ENCODE peak calls at places on chromosomes 2 and 18, in four cellular contexts. Y, J, E and Q are unnamed samples.

GRCh38 chr2:61177727-61178549 is 15.9 kb downstream of the C2orf74 start:
- DNase-seq in Y (peak), E (peak), J (peak), Q (peak)

GRCh38 chr18:60556326-60556725 is 183.8 kb upstream of the MC4R start:
- DNase-seq in E (no peak), Y (no peak), J (no peak), Q (no peak)

GRCh38 chr2:58851598-58851997 is 610.5 kb upstream of the FANCL start:
- DNase-seq in J (no peak), E (no peak), Y (no peak), Q (no peak)

GRCh38 chr2:64750001-64750816 is 96.5 kb upstream of the SERTAD2 start:
- DNase-seq in E (peak), Y (peak), J (peak), Q (peak)

GRCh38 chr2:226692521-226693126 is 107.0 kb downstream of the IRS1 start:
- DNase-seq in E (no peak), J (no peak), Y (no peak), Q (no peak)

GRCh38 chr2:200862532-200863000 is 1.9 kb downstream of the CLK1 start:
- DNase-seq in Y (no peak), J (peak), E (no peak), Q (peak)

GRCh38 chr2:218812096-218812815 is 19.3 kb downstream of the PRKAG3 start:
- DNase-seq in Y (no peak), J (no peak), E (no peak), Q (no peak)

GRCh38 chr2:182186132-182186735 is 200.6 kb downstream of the PPP1R1C start:
- DNase-seq in E (no peak), J (peak), Y (no peak), Q (peak)

GRCh38 chr18:39701071-39701783 is 2135.6 kb upstream of the CELF4 start:
- DNase-seq in J (peak), E (no peak), Y (no peak), Q (peak)

GRCh38 chr18:57433492-57434176 is 1.5 kb upstream of the ONECUT2 start:
- DNase-seq in J (no peak), Y (no peak), E (no peak), Q (peak)

GRCh38 chr2:56313541-56313940 is 129.8 kb downstream of the CCDC85A start:
- DNase-seq in Y (no peak), E (no peak), J (no peak), Q (peak)

GRCh38 chr2:19883486-19883885 is 18.3 kb downstream of the TTC32 start:
- DNase-seq in Y (no peak), J (no peak), E (no peak), Q (no peak)

GRCh38 chr2:99691931-99692330 is 202.1 kb upstream of the REV1 start:
- DNase-seq in E (no peak), J (no peak), Y (no peak), Q (no peak)

GRCh38 chr2:236677368-236677767 is 107.7 kb downstream of the ACKR3 start:
- DNase-seq in J (no peak), E (peak), Y (no peak), Q (no peak)

GRCh38 chr18:59724116-59724515 is 26.9 kb upstream of the CCBE1 start:
- DNase-seq in J (no peak), Y (no peak), E (no peak), Q (no peak)

GRCh38 chr2:198374375-198375072 is 570.1 kb downstream of the PLCL1 start:
- DNase-seq in J (peak), Y (peak), E (peak), Q (peak)

GRCh38 chr2:233115761-233116160 is 55.6 kb downstream of the INPP5D start:
- DNase-seq in J (no peak), E (no peak), Y (no peak), Q (no peak)

GRCh38 chr2:19677215-19677777 is 224.5 kb downstream of the TTC32 start:
- DNase-seq in J (no peak), E (no peak), Y (no peak), Q (no peak)

GRCh38 chr2:31213883-31214637 is 3.3 kb downstream of the CAPN14 start:
- DNase-seq in Y (no peak), E (no peak), J (no peak), Q (no peak)

GRCh38 chr2:206584323-206585116 is 57.8 kb upstream of the FAM237A start:
- DNase-seq in J (no peak), E (no peak), Y (no peak), Q (peak)

GRCh38 chr2:10139536-10139935 is 17.0 kb downstream of the RRM2 start:
- DNase-seq in J (no peak), Y (no peak), E (no peak), Q (no peak)

GRCh38 chr2:10009811-10010781 is 33.3 kb upstream of the KLF11 start:
- DNase-seq in E (no peak), Y (no peak), J (peak), Q (no peak)

GRCh38 chr2:23801396-23801795 is 125.5 kb downstream of the ATAD2B start:
- DNase-seq in Y (no peak), E (no peak), J (peak), Q (no peak)

GRCh38 chr2:176178271-176178806 is 10.1 kb upstream of the HOXD1 start:
- DNase-seq in J (no peak), Y (peak), E (peak), Q (peak)

GRCh38 chr2:20225294-20226151 is 593 bp upstream of the SDC1 start:
- DNase-seq in Y (peak), E (peak), J (peak), Q (peak)

GRCh38 chr18:58227361-58227930 is 183.4 kb downstream of the NEDD4L start:
- DNase-seq in E (no peak), J (no peak), Y (no peak), Q (no peak)

GRCh38 chr2:13289310-13289709 is 572.6 kb downstream of the TRIB2 start:
- DNase-seq in Y (no peak), E (no peak), J (no peak), Q (no peak)

GRCh38 chr2:26805241-26805676 is 19.4 kb downstream of the CENPA start:
- DNase-seq in Y (no peak), J (peak), E (no peak), Q (no peak)

DNA sequence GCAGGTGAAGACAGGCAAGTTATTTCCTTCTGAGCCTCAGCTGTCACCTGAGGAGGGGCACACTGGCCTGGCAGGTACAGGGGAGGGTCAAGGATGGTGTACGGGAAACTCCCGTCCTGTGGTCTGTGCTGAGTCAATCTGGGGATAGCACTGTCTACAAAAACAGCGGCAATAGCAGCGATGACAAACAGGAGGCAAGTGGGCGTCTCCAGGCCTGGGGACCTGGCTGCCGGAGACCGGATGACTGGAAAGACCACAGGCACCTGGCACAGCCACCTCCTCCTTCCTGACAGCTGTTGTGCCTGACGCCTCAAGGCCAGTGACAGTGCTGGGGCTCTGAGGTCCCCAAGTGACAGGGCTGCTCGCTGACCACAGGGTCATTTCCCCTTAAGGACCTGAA is 202.1 kb upstream of the HS6ST1 start:
- DNase-seq in J (no peak), Y (no peak), E (no peak), Q (no peak)
- H3K56ac ChIP-seq in J (no peak), Y (no peak), E (no peak), Q (no peak)

GRCh38 chr2:121128741-121129659 is 156.0 kb downstream of the TFCP2L1 start:
- DNase-seq in Y (peak), J (no peak), E (peak), Q (peak)
- H2BK5ac ChIP-seq in Y (no peak), J (no peak), E (no peak), Q (no peak)

DNA sequence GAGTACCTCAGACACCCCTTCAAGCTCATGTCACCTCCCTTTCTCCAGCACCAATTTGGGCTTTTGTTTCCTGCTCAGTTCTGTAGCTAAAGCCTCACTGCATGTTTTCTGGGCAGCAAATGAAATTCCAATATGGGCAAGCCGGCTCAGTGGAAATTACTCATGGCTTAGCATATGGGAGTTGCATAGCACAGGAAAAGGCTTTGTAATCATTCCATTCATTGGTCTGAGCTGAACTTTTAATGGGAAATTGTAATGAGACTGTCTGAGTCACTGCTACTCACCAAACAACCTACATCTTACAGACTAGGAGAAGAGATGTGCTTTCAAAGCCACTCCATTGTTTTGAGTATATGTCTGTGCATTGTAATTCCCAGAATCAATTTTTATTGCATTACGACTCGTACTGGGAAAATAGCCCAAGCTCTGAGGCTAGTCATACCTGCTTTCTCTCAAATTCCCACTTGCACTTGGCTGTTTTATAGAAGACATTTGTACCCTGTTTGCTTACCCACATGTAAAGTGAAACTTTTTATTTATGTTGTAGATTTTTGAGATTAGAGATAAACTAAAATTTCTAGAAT is 139.5 kb upstream of the LRATD1 start:
- DNase-seq in Y (no peak), J (peak), E (no peak), Q (peak)
- H3K56ac ChIP-seq in Y (no peak), J (no peak), E (no peak), Q (no peak)

DNA sequence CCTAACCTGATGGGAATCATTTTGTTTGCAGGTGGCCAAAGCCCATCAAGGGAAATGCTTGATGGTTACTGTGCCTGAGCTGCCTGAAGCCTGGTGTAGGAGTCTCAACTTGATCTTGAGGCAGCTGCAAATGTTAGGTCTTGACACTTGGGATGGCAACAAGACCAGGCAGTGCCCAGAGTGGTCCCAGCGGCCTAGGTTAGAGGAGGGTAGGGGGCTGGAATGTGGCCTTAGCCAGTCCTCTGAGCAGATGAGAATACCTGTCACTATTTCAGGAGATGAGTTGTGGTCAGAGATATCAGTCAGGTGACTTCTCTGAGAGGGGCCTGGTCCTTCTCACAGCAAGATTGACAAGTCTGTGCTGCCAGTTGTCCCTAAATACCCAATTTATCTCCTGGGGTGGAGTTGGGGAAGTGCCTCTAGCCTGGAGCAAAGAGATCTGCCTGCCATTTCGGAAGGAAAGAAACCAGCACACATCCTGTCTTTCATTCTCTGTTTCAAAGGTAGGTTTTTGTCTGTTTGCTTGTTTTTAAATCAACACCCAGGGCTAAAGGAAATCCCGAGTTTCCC is 13.4 kb downstream of the SPTBN1 start:
- DNase-seq in Y (no peak), E (no peak), J (no peak), Q (peak)
- H2BK5ac ChIP-seq in Y (no peak), E (no peak), J (peak), Q (no peak)

GRCh38 chr2:212708346-212708745 is 169.7 kb upstream of the ERBB4 start:
- DNase-seq in J (peak), Y (no peak), E (no peak), Q (no peak)
- H3K56ac ChIP-seq in J (no peak), Y (no peak), E (no peak), Q (no peak)

DNA sequence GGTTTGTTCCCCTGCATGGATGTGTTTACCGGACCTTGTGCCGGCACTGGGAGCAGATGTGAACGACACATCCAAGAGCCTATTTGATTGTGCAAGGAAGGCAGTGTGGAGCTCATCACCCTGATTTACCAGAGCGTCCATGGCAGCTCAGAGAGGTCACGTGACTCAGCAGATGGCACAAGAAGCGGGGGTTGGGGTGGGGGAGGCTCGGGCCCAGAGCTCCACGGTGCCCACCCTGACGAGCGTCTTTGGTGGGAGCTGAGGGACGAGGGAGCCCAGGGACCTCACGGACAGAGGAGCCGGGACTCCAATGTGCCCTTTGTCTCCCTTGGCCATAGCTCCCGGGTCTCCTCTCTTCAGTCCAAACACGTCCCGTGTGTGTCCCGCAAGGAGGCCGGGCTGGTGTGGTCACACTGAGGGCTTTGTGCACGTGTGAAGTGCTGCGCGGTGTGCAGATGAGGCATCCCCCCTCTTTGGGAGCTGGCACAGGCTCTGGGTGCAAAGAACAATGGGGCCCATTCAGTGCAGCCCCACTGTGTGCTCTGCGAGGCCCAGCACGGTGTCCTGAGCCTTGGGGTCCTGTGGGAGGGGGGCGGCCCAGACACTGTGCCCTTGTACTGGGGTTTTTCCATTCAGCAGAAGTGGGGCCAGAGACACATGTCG is 15.5 kb downstream of the KCNIP3 start:
- DNase-seq in Y (no peak), E (no peak), J (no peak), Q (no peak)
- H2BK5ac ChIP-seq in Y (no peak), E (no peak), J (no peak), Q (no peak)

GRCh38 chr2:120059483-120059882 is 46.6 kb downstream of the EPB41L5 start:
- DNase-seq in J (no peak), Y (no peak), E (no peak), Q (no peak)

GRCh38 chr2:120064664-120065063 is 51.8 kb downstream of the EPB41L5 start:
- DNase-seq in E (no peak), Y (no peak), J (peak), Q (peak)

DNA sequence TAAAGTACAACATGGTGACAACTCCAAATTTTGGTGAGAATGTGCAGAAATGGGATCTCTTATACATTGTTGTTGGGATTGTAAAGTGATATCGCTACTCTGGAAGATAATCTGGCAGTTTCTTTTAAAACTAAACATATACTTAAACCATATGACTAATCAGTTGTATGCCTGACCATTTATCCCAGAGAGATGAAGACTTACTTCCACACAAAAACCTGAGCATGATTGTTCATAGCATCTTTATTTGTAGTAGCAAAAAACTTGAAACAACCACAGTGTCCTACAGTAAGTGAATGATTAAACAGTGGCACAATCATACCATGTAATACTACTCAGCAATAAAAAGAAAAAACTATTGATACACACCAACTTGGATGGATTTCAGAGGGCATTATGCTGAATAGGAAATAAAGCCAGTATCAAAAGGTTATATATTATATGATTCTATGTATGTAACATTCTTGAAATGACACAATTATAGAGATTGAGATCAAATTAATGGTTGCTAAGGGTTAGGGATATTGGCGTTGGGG is 47.3 kb downstream of the EPB41L5 start:
- DNase-seq in E (no peak), Y (no peak), J (peak), Q (no peak)
- H3K56ac ChIP-seq in E (no peak), Y (no peak), J (no peak), Q (no peak)

GRCh38 chr2:71330585-71331330 is 824 bp upstream of the ZNF638 start:
- DNase-seq in E (no peak), J (no peak), Y (no peak), Q (peak)

GRCh38 chr2:71332413-71332866 is 858 bp downstream of the ZNF638 start:
- DNase-seq in J (no peak), E (no peak), Y (no peak), Q (no peak)

GRCh38 chr2:71333619-71334018 is 2.0 kb downstream of the ZNF638 start:
- DNase-seq in Y (no peak), J (no peak), E (no peak), Q (peak)

GRCh38 chr2:71330155-71330554 is 1.4 kb upstream of the ZNF638 start:
- DNase-seq in J (no peak), E (no peak), Y (no peak), Q (no peak)

DNA sequence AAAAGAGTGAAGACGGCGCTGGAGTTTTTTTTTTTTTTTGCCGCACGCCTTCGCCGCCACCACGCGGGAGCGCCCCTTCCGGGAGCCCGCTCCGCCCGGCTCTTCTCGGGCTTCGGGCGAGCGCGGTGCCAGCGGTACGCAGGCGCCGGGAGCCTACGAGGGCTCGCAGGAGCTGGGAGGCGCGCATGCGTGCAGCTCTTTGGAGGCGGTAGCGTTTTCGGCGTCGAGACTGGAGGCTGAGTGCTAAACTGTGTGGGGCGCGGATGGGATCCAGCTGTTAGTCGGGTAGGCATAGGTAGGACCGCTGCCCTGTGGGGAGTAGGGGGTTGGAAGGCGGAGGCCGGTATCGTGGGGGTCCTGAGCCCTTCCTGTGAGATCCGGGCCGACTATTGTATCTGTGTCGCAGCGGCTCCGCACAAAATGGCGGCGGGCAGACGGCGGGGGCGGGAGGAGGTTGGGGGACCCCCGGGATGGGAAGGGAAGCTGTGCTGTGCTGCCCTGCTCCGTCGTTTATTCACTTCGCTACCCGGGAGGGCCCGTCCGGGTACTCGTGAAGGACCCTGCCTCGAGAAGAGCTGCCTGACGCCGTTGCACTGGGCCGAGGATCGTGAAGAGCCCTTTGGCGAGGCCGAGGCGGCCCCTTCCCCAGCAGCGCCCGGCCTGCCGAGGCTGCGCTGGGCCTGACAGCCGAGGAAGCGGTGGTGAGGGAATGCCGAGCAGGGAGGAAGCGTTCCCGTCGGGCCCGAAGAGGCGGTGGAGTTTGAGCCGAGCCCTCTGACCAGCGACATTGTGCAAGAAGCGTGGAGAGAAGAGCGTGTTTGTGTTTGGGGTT is at the start of gene ZNF638:
- DNase-seq in Y (peak), J (peak), E (peak), Q (peak)
- H2BK5ac ChIP-seq in Y (peak), J (peak), E (peak), Q (peak)

GRCh38 chr18:26480897-26481795 is 67.2 kb downstream of the KCTD1 start:
- DNase-seq in J (peak), Y (no peak), E (no peak), Q (peak)
- H3K56ac ChIP-seq in J (peak), Y (no peak), E (no peak), Q (peak)